ENCODE peak calls at places on chromosomes 2 and 18, in nine cellular contexts. W, P, A, Y, K, H, N, S and T are unnamed samples.

GRCh38 chr2:182870227-182870626 is 3.8 kb upstream of the FRZB start:
- DNase-seq in H (peak; percentile 71), P (no peak), Y (no peak), N (no peak), K (no peak), W (no peak), A (no peak), S (no peak), T (peak; percentile 49)

GRCh38 chr2:27651056-27651455 is 12.4 kb downstream of the SUPT7L start:
- DNase-seq in N (no peak), A (no peak), W (no peak), P (no peak), K (no peak), H (no peak), S (no peak), Y (no peak), T (peak; percentile 49)

GRCh38 chr2:21013043-21013816 is 30.6 kb downstream of the APOB start:
- DNase-seq in H (no peak), S (no peak), A (no peak), K (no peak), N (no peak), Y (no peak), P (no peak), W (no peak), T (no peak)

GRCh38 chr2:240200230-240201051 is 60.0 kb upstream of the OTOS start:
- DNase-seq in S (no peak), W (no peak), A (no peak), H (no peak), P (no peak), K (peak; percentile 29), Y (peak; percentile 55), N (no peak), T (peak; percentile 51)

GRCh38 chr2:100819365-100820345 is at the start of gene NPAS2:
- DNase-seq in W (peak; percentile 77), P (no peak), H (no peak), Y (no peak), N (no peak), K (peak; percentile 68), S (peak; percentile 24), A (peak; percentile 44), T (peak; percentile 68)

GRCh38 chr2:181660181-181660580 is 3.3 kb upstream of the CERKL start:
- DNase-seq in N (no peak), Y (no peak), S (no peak), K (no peak), H (peak; percentile 44), W (no peak), A (no peak), P (no peak), T (no peak)

GRCh38 chr2:29104589-29105164 is 10.5 kb upstream of the CLIP4 start:
- DNase-seq in Y (no peak), K (no peak), W (no peak), S (no peak), N (no peak), P (no peak), A (no peak), H (no peak), T (no peak)

GRCh38 chr2:9288233-9288632 is 81.6 kb downstream of the ASAP2 start:
- DNase-seq in Y (no peak), A (no peak), P (no peak), W (peak; percentile 84), S (no peak), K (no peak), N (no peak), H (no peak), T (peak; percentile 94)

GRCh38 chr18:75500510-75500909 is 73.0 kb upstream of the SMIM21 start:
- DNase-seq in P (no peak), W (no peak), H (no peak), A (no peak), Y (no peak), N (no peak), K (no peak), S (no peak), T (peak; percentile 88)

GRCh38 chr2:63052411-63053234 is 2.0 kb downstream of the OTX1 start:
- DNase-seq in N (no peak), Y (no peak), W (no peak), A (peak; percentile 17), K (no peak), H (no peak), S (no peak), P (no peak), T (no peak)

GRCh38 chr2:109117780-109118179 is 11.2 kb upstream of the SH3RF3 start:
- DNase-seq in H (no peak), Y (no peak), S (no peak), W (peak; percentile 50), K (no peak), N (no peak), A (no peak), P (no peak), T (no peak)

GRCh38 chr2:43459455-43459854 is 136.4 kb downstream of the THADA start:
- DNase-seq in W (peak; percentile 60), K (no peak), S (no peak), N (no peak), A (no peak), Y (no peak), H (no peak), P (no peak), T (peak; percentile 80)

GRCh38 chr2:204650611-204651010 is 105.3 kb downstream of the PARD3B start:
- DNase-seq in W (no peak), N (no peak), A (no peak), K (no peak), H (no peak), S (no peak), P (no peak), Y (no peak), T (peak; percentile 15)

GRCh38 chr2:221500501-221501209 is 71.4 kb downstream of the EPHA4 start:
- DNase-seq in S (no peak), Y (no peak), A (no peak), N (no peak), P (no peak), K (no peak), W (no peak), H (no peak), T (no peak)

GRCh38 chr2:54680397-54681032 is 42.9 kb upstream of the EML6 start:
- DNase-seq in N (no peak), W (no peak), S (peak; percentile 37), Y (no peak), K (no peak), H (no peak), P (peak; percentile 58), A (no peak), T (peak; percentile 39)

GRCh38 chr18:22052405-22053105 is 116.8 kb upstream of the GATA6 start:
- DNase-seq in S (no peak), N (no peak), H (no peak), Y (no peak), P (no peak), W (no peak), K (no peak), A (no peak), T (no peak)

GRCh38 chr2:38771632-38772031 is 6.4 kb upstream of the GEMIN6 start:
- DNase-seq in Y (no peak), K (no peak), W (peak; percentile 20), N (no peak), P (no peak), H (no peak), A (no peak), S (no peak), T (peak; percentile 68)